ENCODE peak calls at places on chromosomes 3 and 15, in eight cellular contexts. T is cortex of kidney; R is C1 segment of cervical spinal cord; W is SJCRH30; E is mucosa of descending colon; M is H1; B is CD4-positive, alpha-beta T cell; Q is NCI-H2171 treated with DMSO at 0.1 percent for 48 hours. U is an unnamed sample.

GRCh38 chr3:71681224-71681668 is 44.0 kb downstream of the EIF4E3 start:
- DNase-seq in R (no peak), E (peak; percentile 55), Q (no peak), T (no peak), B (no peak), W (peak; percentile 15), M (peak; percentile 72), U (peak; percentile 80)

GRCh38 chr15:44535509-44536297 is 1.2 kb upstream of the EIF3J start:
- DNase-seq in T (no peak), W (no peak), E (peak; percentile 53), B (peak; percentile 12), Q (no peak), M (peak; percentile 44), R (peak; percentile 56), U (no peak)

GRCh38 chr3:67605377-67605776 is 49.0 kb downstream of the SUCLG2 start:
- DNase-seq in Q (no peak), E (no peak), R (no peak), T (no peak), M (no peak), B (no peak), W (peak; percentile 1), U (no peak)

GRCh38 chr3:46006646-46007045 is 11.0 kb upstream of the FYCO1 start:
- DNase-seq in Q (no peak), T (no peak), B (no peak), E (no peak), W (no peak), M (no peak), R (no peak), U (peak; percentile 40)

GRCh38 chr15:101225658-101226057 is 26.2 kb downstream of the CHSY1 start:
- DNase-seq in M (no peak), R (no peak), Q (no peak), B (no peak), T (no peak), E (no peak), W (no peak), U (no peak)

GRCh38 chr3:97425002-97425401 is 339.6 kb upstream of the ARL6 start:
- DNase-seq in W (no peak), Q (no peak), M (no peak), B (no peak), R (no peak), E (no peak), T (no peak), U (no peak)

GRCh38 chr15:89781891-89782618 is 5.9 kb downstream of the MESP2 start:
- DNase-seq in B (no peak), M (no peak), Q (no peak), W (no peak), R (no peak), T (no peak), E (peak; percentile 33), U (no peak)

GRCh38 chr15:69997701-69998273 is 99.9 kb downstream of the TLE3 start:
- DNase-seq in Q (no peak), T (no peak), E (peak; percentile 85), W (peak; percentile 17), B (no peak), R (peak; percentile 1), M (no peak), U (peak; percentile 54)

GRCh38 chr15:25169318-25169717 is 214.5 kb downstream of the SNRPN start:
- DNase-seq in T (no peak), B (no peak), E (no peak), W (no peak), R (no peak), Q (no peak), M (no peak), U (no peak)

GRCh38 chr3:81581966-81582599 is 179.4 kb downstream of the GBE1 start:
- DNase-seq in T (no peak), E (peak; percentile 35), Q (no peak), R (peak; percentile 0), B (no peak), W (peak; percentile 52), M (no peak), U (peak; percentile 14)

GRCh38 chr15:31974855-31975421 is 55.4 kb upstream of the CHRNA7 start:
- DNase-seq in Q (peak; percentile 87), E (peak; percentile 41), T (no peak), W (peak; percentile 87), R (peak; percentile 24), M (peak; percentile 76), B (no peak), U (peak; percentile 40)

GRCh38 chr3:34196914-34197313 is 398.5 kb downstream of the PDCD6IP start:
- DNase-seq in W (no peak), B (no peak), Q (no peak), E (no peak), R (no peak), M (no peak), T (no peak), U (no peak)

GRCh38 chr3:179250803-179251476 is at the start of gene KCNMB3:
- DNase-seq in E (no peak), M (no peak), B (no peak), R (no peak), Q (no peak), W (no peak), T (no peak), U (no peak)

GRCh38 chr3:49553690-49554634 is at the start of gene BSN:
- DNase-seq in R (peak; percentile 84), T (peak; percentile 22), Q (peak; percentile 81), B (peak; percentile 78), W (peak; percentile 92), E (peak; percentile 87), M (peak; percentile 97), U (peak; percentile 62)

GRCh38 chr3:127714151-127714571 is 41.4 kb downstream of the ABTB1 start:
- DNase-seq in E (no peak), W (no peak), M (no peak), R (no peak), Q (no peak), T (no peak), B (no peak), U (no peak)

GRCh38 chr3:40192628-40193027 is 116.9 kb upstream of the EIF1B start:
- DNase-seq in B (no peak), R (no peak), T (no peak), M (peak; percentile 46), W (no peak), Q (no peak), E (no peak), U (peak; percentile 14)

GRCh38 chr3:109553573-109554371 is 216.4 kb upstream of the DPPA4 start:
- DNase-seq in R (no peak), W (no peak), T (no peak), M (no peak), E (no peak), B (no peak), Q (no peak), U (no peak)

GRCh38 chr3:11482024-11482423 is 161.7 kb downstream of the VGLL4 start:
- DNase-seq in T (no peak), Q (no peak), R (no peak), E (peak; percentile 47), B (no peak), M (no peak), W (peak; percentile 87), U (no peak)

GRCh38 chr3:64114651-64115050 is 91.4 kb upstream of the PSMD6 start:
- DNase-seq in E (no peak), W (no peak), B (no peak), M (no peak), R (no peak), T (no peak), Q (no peak), U (no peak)

GRCh38 chr15:60993008-60993407 is 236.1 kb downstream of the RORA start:
- DNase-seq in T (no peak), Q (no peak), E (no peak), R (no peak), W (no peak), M (no peak), B (no peak), U (no peak)

GRCh38 chr3:153210660-153211059 is 48.6 kb downstream of the RAP2B start:
- DNase-seq in T (no peak), R (no peak), W (no peak), B (no peak), Q (no peak), E (no peak), M (no peak), U (peak; percentile 19)

GRCh38 chr3:47515100-47515499 is 1.6 kb upstream of the ELP6 start:
- DNase-seq in M (no peak), B (no peak), W (no peak), Q (no peak), T (no peak), E (no peak), R (no peak), U (no peak)

GRCh38 chr15:67769468-67770097 is 55.7 kb upstream of the SKOR1 start:
- DNase-seq in B (no peak), T (no peak), W (no peak), Q (peak; percentile 52), M (no peak), R (no peak), E (no peak), U (no peak)

GRCh38 chr3:11774296-11774877 is 72.3 kb downstream of the TAMM41 start:
- DNase-seq in E (peak; percentile 48), M (peak; percentile 71), B (no peak), Q (peak; percentile 11), R (no peak), T (no peak), W (peak; percentile 79), U (peak; percentile 51)

GRCh38 chr3:36991923-36992805 is 767 bp downstream of the EPM2AIP1 start:
- DNase-seq in E (no peak), M (no peak), Q (no peak), T (no peak), R (no peak), B (no peak), W (peak; percentile 33), U (peak; percentile 7)

GRCh38 chr15:31391687-31392671 is 65.3 kb downstream of the KLF13 start:
- DNase-seq in E (peak; percentile 92), T (peak; percentile 51), Q (peak; percentile 61), B (peak; percentile 84), M (peak; percentile 87), R (peak; percentile 70), W (peak; percentile 76), U (peak; percentile 24)

GRCh38 chr15:92092391-92092790 is 238.9 kb downstream of the SLCO3A1 start:
- DNase-seq in B (no peak), E (no peak), W (no peak), T (no peak), Q (no peak), M (no peak), R (no peak), U (no peak)

GRCh38 chr15:84810073-84810840 is 6.9 kb upstream of the ALPK3 start:
- DNase-seq in B (no peak), R (no peak), E (no peak), Q (no peak), M (no peak), W (peak; percentile 90), T (no peak), U (no peak)

GRCh38 chr3:8481380-8481779 is 20.2 kb upstream of the LMCD1 start:
- DNase-seq in B (no peak), Q (no peak), T (no peak), R (no peak), M (no peak), W (no peak), E (no peak), U (no peak)

GRCh38 chr3:9781551-9781950 is 10.7 kb downstream of the TADA3 start:
- DNase-seq in Q (no peak), T (no peak), M (no peak), E (no peak), B (no peak), R (no peak), W (no peak), U (no peak)

GRCh38 chr3:38115645-38116427 is 21.1 kb downstream of the ACAA1 start:
- DNase-seq in E (peak; percentile 19), T (no peak), M (no peak), B (no peak), W (no peak), Q (no peak), R (no peak), U (no peak)

GRCh38 chr15:51801391-51801835 is 28.0 kb upstream of the TMOD3 start:
- DNase-seq in T (no peak), W (peak; percentile 42), Q (peak; percentile 96), B (no peak), M (no peak), E (no peak), R (peak; percentile 9), U (peak; percentile 25)

GRCh38 chr15:78167227-78167888 is 18.2 kb downstream of the IDH3A start:
- DNase-seq in R (no peak), W (no peak), M (no peak), T (no peak), E (no peak), Q (no peak), B (no peak), U (no peak)

GRCh38 chr3:66242788-66243463 is 22.1 kb downstream of the SLC25A26 start:
- DNase-seq in M (no peak), T (no peak), E (no peak), B (no peak), W (no peak), R (no peak), Q (no peak), U (no peak)